ENCODE peak calls at places on chromosomes 11 and 22, in seven cellular contexts. Z is neuronal stem cell, C is IMR-90, O is H1, L is mesendoderm, H is mesenchymal stem cell, P is trophoblast cell. R is an unnamed sample.

GRCh38 chr11:116703421-116703820 is 69.4 kb downstream of the BUD13 start:
- DNase-seq in P (no peak), Z (peak), L (peak), C (no peak), H (peak), O (no peak), R (peak)

GRCh38 chr11:35145249-35145648 is 6.3 kb downstream of the CD44 start:
- DNase-seq in C (peak), P (no peak), H (peak), L (no peak), O (no peak), Z (no peak), R (no peak)

GRCh38 chr11:125155767-125156166 is 8.8 kb upstream of the PKNOX2 start:
- DNase-seq in O (no peak), L (no peak), C (no peak), H (no peak), Z (no peak), P (no peak), R (no peak)

GRCh38 chr11:117180661-117181585 is 2.4 kb downstream of the SIDT2 start:
- DNase-seq in C (peak), P (no peak), L (peak), Z (peak), H (peak), O (peak), R (peak)

GRCh38 chr11:97722065-97722464 is 1298.7 kb upstream of the CNTN5 start:
- DNase-seq in H (peak), C (peak), Z (no peak), L (peak), P (no peak), O (no peak), R (no peak)

GRCh38 chr22:36211237-36211881 is 9.8 kb upstream of the APOL4 start:
- DNase-seq in L (no peak), H (peak), C (peak), P (no peak), O (no peak), Z (no peak), R (no peak)

GRCh38 chr11:5364214-5364613 is 12.9 kb downstream of the OR51B6 start:
- DNase-seq in Z (no peak), C (peak), P (no peak), O (no peak), L (no peak), H (peak), R (no peak)

GRCh38 chr11:693415-693831 is 1.6 kb downstream of the DEAF1 start:
- DNase-seq in P (peak), O (no peak), H (peak), L (no peak), Z (no peak), C (no peak), R (no peak)

GRCh38 chr22:43481528-43482309 is 69.9 kb downstream of the MPPED1 start:
- DNase-seq in C (no peak), H (no peak), P (no peak), Z (no peak), L (peak), O (no peak), R (no peak)

GRCh38 chr11:16184588-16184987 is 171.8 kb downstream of the SOX6 start:
- DNase-seq in Z (no peak), P (no peak), L (peak), C (peak), H (peak), O (no peak), R (no peak)

GRCh38 chr11:120151536-120151935 is 13.6 kb upstream of the TRIM29 start:
- DNase-seq in Z (no peak), P (no peak), L (no peak), C (no peak), O (no peak), H (no peak), R (no peak)

GRCh38 chr22:47034905-47035419 is 272.5 kb downstream of the TBC1D22A start:
- DNase-seq in C (no peak), L (no peak), H (no peak), P (no peak), O (no peak), Z (no peak), R (no peak)

GRCh38 chr22:47177334-47177815 is 414.9 kb downstream of the TBC1D22A start:
- DNase-seq in H (no peak), L (no peak), O (no peak), Z (no peak), P (no peak), C (no peak), R (peak)

GRCh38 chr22:23938328-23939016 is 22.5 kb downstream of the GSTT2B start:
- DNase-seq in L (no peak), C (no peak), Z (no peak), H (no peak), O (no peak), P (no peak), R (no peak)

GRCh38 chr11:119422505-119423416 is at the start of gene THY1:
- DNase-seq in P (no peak), Z (peak), H (peak), L (peak), C (peak), O (no peak), R (peak)

GRCh38 chr11:122671270-122671906 is 15.9 kb downstream of the UBASH3B start:
- DNase-seq in Z (no peak), H (peak), L (no peak), C (peak), O (no peak), P (peak), R (no peak)

GRCh38 chr11:128291835-128292234 is 295.5 kb downstream of the ETS1 start:
- DNase-seq in H (no peak), Z (no peak), P (no peak), O (no peak), L (no peak), C (no peak), R (no peak)

GRCh38 chr22:29253561-29254282 is 14.1 kb downstream of the RHBDD3 start:
- DNase-seq in P (no peak), Z (no peak), L (peak), C (no peak), O (no peak), H (no peak), R (no peak)

GRCh38 chr22:45608763-45609180 is 62.9 kb upstream of the ATXN10 start:
- DNase-seq in C (peak), P (no peak), L (no peak), O (no peak), H (peak), Z (no peak), R (no peak)

GRCh38 chr11:105718641-105719040 is 108.8 kb downstream of the GRIA4 start:
- DNase-seq in O (no peak), H (peak), L (no peak), C (no peak), Z (no peak), P (peak), R (no peak)

GRCh38 chr22:23888615-23889401 is 5.4 kb upstream of the MIF start:
- DNase-seq in Z (no peak), L (peak), O (no peak), C (peak), H (peak), P (no peak), R (no peak)

GRCh38 chr11:64879226-64879900 is 942 bp upstream of the EHD1 start:
- DNase-seq in Z (no peak), H (peak), L (no peak), O (no peak), P (no peak), C (no peak), R (no peak)

GRCh38 chr11:2398664-2399355 is 1.7 kb upstream of the TSSC4 start:
- DNase-seq in L (no peak), O (no peak), H (no peak), C (no peak), Z (no peak), P (no peak), R (no peak)

GRCh38 chr11:47593934-47594855 is at the start of gene C1QTNF4:
- DNase-seq in L (no peak), Z (peak), P (peak), O (no peak), C (no peak), H (no peak), R (peak)

GRCh38 chr22:29947410-29948387 is 64.7 kb downstream of the MTMR3 start:
- DNase-seq in Z (no peak), C (peak), L (no peak), P (no peak), O (no peak), H (no peak), R (no peak)

GRCh38 chr11:85756401-85757200 is 54.3 kb downstream of the SYTL2 start:
- DNase-seq in C (no peak), Z (no peak), H (no peak), P (no peak), L (no peak), O (no peak), R (no peak)

GRCh38 chr22:49664371-49664881 is 163.2 kb downstream of the BRD1 start:
- DNase-seq in O (no peak), H (no peak), Z (no peak), C (no peak), P (no peak), L (no peak), R (peak)

GRCh38 chr22:45317551-45318167 is 7.9 kb downstream of the FAM118A start:
- DNase-seq in Z (no peak), L (peak), C (peak), P (no peak), O (no peak), H (peak), R (peak)

GRCh38 chr11:82732348-82732733 is 1.3 kb downstream of the FAM181B start:
- DNase-seq in P (no peak), H (no peak), L (no peak), O (no peak), Z (no peak), C (no peak), R (peak)

GRCh38 chr22:20656902-20657836 is 116.7 kb upstream of the SERPIND1 start:
- DNase-seq in L (peak), O (no peak), Z (no peak), C (peak), H (no peak), P (no peak), R (peak)

GRCh38 chr11:533586-534196 is 1.7 kb downstream of the HRAS start:
- DNase-seq in P (no peak), C (no peak), Z (no peak), O (no peak), L (no peak), H (no peak), R (no peak)

GRCh38 chr11:119319702-119320592 is 3.0 kb upstream of the MCAM start:
- DNase-seq in P (no peak), L (peak), O (no peak), H (no peak), C (no peak), Z (no peak), R (no peak)

GRCh38 chr22:19291580-19292261 is at the start of gene CLTCL1:
- DNase-seq in P (peak), L (peak), O (peak), H (peak), Z (peak), C (peak), R (peak)

GRCh38 chr22:31944700-31945477 is 554 bp downstream of the YWHAH start:
- DNase-seq in L (peak), C (no peak), Z (peak), P (peak), O (no peak), H (peak), R (no peak)

GRCh38 chr11:130671801-130672700 is 223.6 kb downstream of the ADAMTS15 start:
- DNase-seq in H (peak), Z (peak), P (peak), C (peak), O (no peak), L (peak), R (no peak)

GRCh38 chr11:76807206-76807875 is 24.2 kb downstream of the TSKU start:
- DNase-seq in C (peak), L (peak), O (no peak), P (peak), Z (peak), H (peak), R (peak)

GRCh38 chr11:70434813-70435300 is 36.5 kb downstream of the CTTN start:
- DNase-seq in C (no peak), P (no peak), H (no peak), L (no peak), O (no peak), Z (no peak), R (no peak)

GRCh38 chr11:124670732-124671131 is 2.8 kb downstream of the SIAE start:
- DNase-seq in Z (no peak), H (no peak), L (no peak), C (peak), O (no peak), P (no peak), R (no peak)

GRCh38 chr11:86952933-86953637 is 2.1 kb downstream of the FZD4 start:
- DNase-seq in C (peak), Z (no peak), H (peak), P (no peak), L (no peak), O (no peak), R (no peak)

GRCh38 chr11:86954288-86955110 is 696 bp downstream of the FZD4 start:
- DNase-seq in H (peak), C (no peak), P (no peak), Z (no peak), O (no peak), L (peak), R (peak)

GRCh38 chr11:86955674-86956522 is 703 bp upstream of the FZD4 start:
- DNase-seq in L (peak), Z (peak), H (peak), C (peak), O (no peak), P (peak), R (peak)

GRCh38 chr11:86955111-86955673 is at the start of gene FZD4:
- DNase-seq in C (peak), H (peak), O (no peak), P (peak), L (peak), Z (peak), R (peak)

GRCh38 chr11:86958259-86958658 is 3.1 kb upstream of the FZD4 start:
- DNase-seq in O (no peak), C (no peak), Z (no peak), P (no peak), L (no peak), H (no peak), R (no peak)
- H2BK5ac ChIP-seq in O (no peak), C (no peak), Z (no peak), P (no peak), L (no peak), H (no peak), R (no peak)

DNA sequence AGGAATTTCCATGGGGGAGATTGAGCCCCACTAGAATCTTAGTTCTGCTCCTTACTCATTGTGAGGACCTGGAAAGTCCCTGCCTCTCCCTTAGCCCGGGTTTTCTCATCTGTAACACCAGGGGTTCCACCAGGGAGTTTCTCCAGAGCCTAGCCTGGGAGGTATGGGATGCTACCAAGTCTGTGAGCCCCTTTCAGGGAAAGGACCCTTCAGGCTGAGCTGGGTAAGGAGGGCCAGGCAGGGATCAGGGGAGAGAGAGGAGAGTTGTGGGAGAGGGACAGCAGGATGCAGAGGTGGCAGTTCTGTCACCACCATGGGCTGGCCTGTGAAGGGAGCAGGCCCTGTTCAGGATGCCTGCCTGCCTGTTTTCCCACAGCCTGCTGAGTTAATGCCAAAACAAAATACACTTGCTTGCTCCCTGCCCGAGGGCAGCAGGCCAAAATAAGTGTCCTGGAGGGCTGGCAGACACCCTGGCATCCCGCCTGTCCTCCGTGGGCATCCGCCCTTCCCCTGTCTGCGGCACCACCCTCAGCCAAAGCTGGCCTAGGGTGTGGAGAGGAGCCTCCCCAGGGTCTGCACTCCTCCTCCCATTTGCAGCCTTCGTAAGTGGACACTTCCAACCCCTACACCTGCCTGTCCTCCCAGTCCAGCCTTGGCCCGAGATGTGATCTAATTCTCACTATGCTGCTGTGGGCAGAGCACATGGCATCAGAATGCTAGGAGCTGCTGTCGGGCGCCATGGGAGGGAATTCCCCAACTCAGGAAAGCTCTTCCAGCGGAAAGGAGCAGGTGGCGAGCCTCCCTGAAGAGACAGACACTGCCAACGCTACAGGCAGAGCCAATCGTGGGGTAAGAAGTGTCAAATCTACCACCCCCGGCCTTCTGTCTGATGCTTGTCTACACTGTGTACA is 5.9 kb upstream of the FCHSD2 start:
- DNase-seq in Z (no peak), C (no peak), O (no peak), P (no peak), H (no peak), L (no peak), R (no peak)
- H3K4me2 ChIP-seq in Z (no peak), C (no peak), O (no peak), P (no peak), H (no peak), L (no peak), R (no peak)

GRCh38 chr11:46356911-46357482 is 9.7 kb downstream of the DGKZ start:
- DNase-seq in O (no peak), P (peak), L (peak), C (peak), Z (no peak), H (peak), R (no peak)
- H3K4ac ChIP-seq in O (no peak), P (no peak), L (no peak), C (peak), Z (no peak), H (no peak), R (no peak)

GRCh38 chr11:17987826-17988225 is 25.0 kb downstream of the SERGEF start:
- DNase-seq in H (no peak), O (no peak), L (no peak), P (no peak), Z (no peak), C (no peak), R (no peak)
- H2BK5ac ChIP-seq in H (no peak), O (no peak), L (no peak), P (no peak), Z (no peak), C (no peak), R (no peak)

DNA sequence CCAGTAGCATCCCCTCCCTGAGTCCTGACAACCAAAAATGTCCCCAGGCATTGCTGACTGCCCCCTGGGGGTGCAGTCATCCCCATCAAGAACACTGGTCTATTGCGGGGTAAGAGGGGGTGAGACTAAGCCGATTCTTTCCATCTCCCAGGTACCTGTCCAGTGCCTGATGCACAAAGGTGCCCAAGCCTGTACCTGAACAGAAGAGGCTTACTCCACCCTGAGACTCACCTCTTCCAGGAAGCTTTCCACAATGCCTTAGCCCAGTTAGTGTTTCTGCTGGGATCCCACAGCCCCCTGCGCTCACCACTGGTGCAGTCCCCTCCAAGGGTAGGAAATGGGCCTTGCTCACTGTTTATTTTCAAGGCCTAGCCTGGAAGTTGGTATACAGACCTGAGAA is 22.9 kb downstream of the TPST2 start:
- DNase-seq in H (no peak), C (no peak), Z (no peak), O (no peak), L (no peak), P (no peak), R (no peak)
- H3K4me2 ChIP-seq in H (no peak), C (no peak), Z (no peak), O (peak), L (no peak), P (no peak), R (no peak)

GRCh38 chr11:3956038-3956437 is 100.6 kb downstream of the STIM1 start:
- DNase-seq in P (no peak), O (no peak), Z (no peak), C (no peak), H (no peak), L (no peak), R (no peak)

GRCh38 chr11:3957437-3957836 is 102.0 kb downstream of the STIM1 start:
- DNase-seq in C (no peak), H (no peak), O (no peak), P (no peak), L (no peak), Z (no peak), R (no peak)

GRCh38 chr11:3955299-3955665 is 99.8 kb downstream of the STIM1 start:
- DNase-seq in O (no peak), P (no peak), L (no peak), Z (no peak), H (no peak), C (no peak), R (no peak)

GRCh38 chr11:3958301-3958700 is 102.8 kb downstream of the STIM1 start:
- DNase-seq in C (no peak), H (no peak), Z (no peak), L (no peak), O (no peak), P (no peak), R (no peak)

GRCh38 chr11:3956748-3957147 is 101.3 kb downstream of the STIM1 start:
- DNase-seq in L (no peak), Z (no peak), O (no peak), P (no peak), C (no peak), H (no peak), R (no peak)
- H3K4ac ChIP-seq in L (no peak), Z (no peak), O (no peak), P (no peak), C (no peak), H (no peak), R (no peak)

DNA sequence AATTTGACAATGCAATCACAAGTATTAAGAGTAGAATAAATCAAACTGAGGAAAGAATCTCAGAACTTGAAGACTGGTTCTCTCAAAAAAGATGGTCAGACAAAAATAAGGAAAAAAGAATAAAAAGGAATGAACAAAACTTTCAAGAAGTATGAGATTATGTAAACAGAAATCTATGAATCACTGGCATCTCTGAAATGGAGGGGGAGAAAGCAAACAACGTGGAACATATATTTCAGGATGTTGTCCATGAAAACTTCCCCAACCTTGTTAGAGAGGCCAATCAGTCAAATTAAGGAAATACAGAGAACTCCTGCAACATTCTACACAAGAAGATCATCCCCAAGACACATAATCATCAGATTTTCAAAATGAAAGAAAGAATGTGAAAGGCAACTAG is 235.7 kb downstream of the SBF2 start:
- DNase-seq in L (no peak), O (no peak), P (no peak), H (no peak), Z (no peak), C (peak), R (no peak)
- H2BK5ac ChIP-seq in L (no peak), O (no peak), P (no peak), H (no peak), Z (no peak), C (peak), R (no peak)

R was measured in H9.